ENCODE peak calls at places on chromosomes 13 and 19, in ten cellular contexts. One of them, this sample, is unnamed.

GRCh38 chr19:31548941-31549340 is 199.7 kb upstream of the TSHZ3 start:
- DNase-seq in left ventricle myocardium inferior: peak; percentile 18
- DNase-seq in GM23248: peak; percentile 68
- DNase-seq in bronchial epithelial cell: no peak
- DNase-seq in body of pancreas: peak; percentile 17
- DNase-seq in cardiac fibroblast: peak; percentile 61
- DNase-seq in cardiac muscle cell: peak; percentile 47
- DNase-seq in hepatocyte: peak; percentile 38
- DNase-seq in heart right ventricle: peak; percentile 37
- DNase-seq in HFF-Myc: no peak
- DNase-seq in this sample: peak; percentile 10

GRCh38 chr19:13906525-13906904 is 514 bp downstream of the CC2D1A start:
- DNase-seq in left ventricle myocardium inferior: no peak
- DNase-seq in GM23248: peak; percentile 38
- DNase-seq in bronchial epithelial cell: no peak
- DNase-seq in body of pancreas: peak; percentile 64
- DNase-seq in cardiac fibroblast: peak; percentile 9
- DNase-seq in cardiac muscle cell: no peak
- DNase-seq in hepatocyte: peak; percentile 55
- DNase-seq in heart right ventricle: no peak
- DNase-seq in HFF-Myc: no peak
- DNase-seq in this sample: no peak

GRCh38 chr13:46530084-46530935 is 22.7 kb upstream of the LRCH1 start:
- DNase-seq in left ventricle myocardium inferior: no peak
- DNase-seq in GM23248: peak; percentile 67
- DNase-seq in bronchial epithelial cell: peak; percentile 33
- DNase-seq in body of pancreas: no peak
- DNase-seq in cardiac fibroblast: peak; percentile 67
- DNase-seq in cardiac muscle cell: no peak
- DNase-seq in hepatocyte: no peak
- DNase-seq in heart right ventricle: no peak
- DNase-seq in HFF-Myc: no peak
- DNase-seq in this sample: no peak

GRCh38 chr13:87676254-87677042 is 5.3 kb downstream of the SLITRK5 start:
- DNase-seq in left ventricle myocardium inferior: no peak
- DNase-seq in GM23248: no peak
- DNase-seq in bronchial epithelial cell: no peak
- DNase-seq in body of pancreas: no peak
- DNase-seq in cardiac fibroblast: no peak
- DNase-seq in cardiac muscle cell: no peak
- DNase-seq in hepatocyte: no peak
- DNase-seq in heart right ventricle: no peak
- DNase-seq in HFF-Myc: no peak
- DNase-seq in this sample: no peak

GRCh38 chr13:105735269-105735668 is 800.2 kb downstream of the EFNB2 start:
- DNase-seq in left ventricle myocardium inferior: no peak
- DNase-seq in GM23248: no peak
- DNase-seq in bronchial epithelial cell: no peak
- DNase-seq in body of pancreas: no peak
- DNase-seq in cardiac fibroblast: no peak
- DNase-seq in cardiac muscle cell: no peak
- DNase-seq in hepatocyte: peak; percentile 13
- DNase-seq in heart right ventricle: no peak
- DNase-seq in HFF-Myc: no peak
- DNase-seq in this sample: no peak

GRCh38 chr13:97431365-97431764 is 2.6 kb upstream of the RAP2A start:
- DNase-seq in left ventricle myocardium inferior: no peak
- DNase-seq in GM23248: no peak
- DNase-seq in bronchial epithelial cell: no peak
- DNase-seq in body of pancreas: no peak
- DNase-seq in cardiac fibroblast: no peak
- DNase-seq in cardiac muscle cell: no peak
- DNase-seq in hepatocyte: no peak
- DNase-seq in heart right ventricle: no peak
- DNase-seq in HFF-Myc: no peak
- DNase-seq in this sample: no peak

GRCh38 chr19:47097396-47098217 is 16.0 kb downstream of the ZC3H4 start:
- DNase-seq in left ventricle myocardium inferior: peak; percentile 50
- DNase-seq in GM23248: peak; percentile 65
- DNase-seq in bronchial epithelial cell: no peak
- DNase-seq in body of pancreas: no peak
- DNase-seq in cardiac fibroblast: peak; percentile 32
- DNase-seq in cardiac muscle cell: no peak
- DNase-seq in hepatocyte: no peak
- DNase-seq in heart right ventricle: peak; percentile 63
- DNase-seq in HFF-Myc: no peak
- DNase-seq in this sample: no peak

GRCh38 chr19:34244611-34245299 is 9.6 kb upstream of the GARRE1 start:
- DNase-seq in left ventricle myocardium inferior: no peak
- DNase-seq in GM23248: peak; percentile 55
- DNase-seq in bronchial epithelial cell: no peak
- DNase-seq in body of pancreas: no peak
- DNase-seq in cardiac fibroblast: peak; percentile 46
- DNase-seq in cardiac muscle cell: no peak
- DNase-seq in hepatocyte: no peak
- DNase-seq in heart right ventricle: peak; percentile 31
- DNase-seq in HFF-Myc: no peak
- DNase-seq in this sample: no peak

GRCh38 chr19:8486661-8487136 is 15.7 kb downstream of the PRAM1 start:
- DNase-seq in left ventricle myocardium inferior: no peak
- DNase-seq in GM23248: no peak
- DNase-seq in bronchial epithelial cell: no peak
- DNase-seq in body of pancreas: no peak
- DNase-seq in cardiac fibroblast: no peak
- DNase-seq in cardiac muscle cell: no peak
- DNase-seq in hepatocyte: no peak
- DNase-seq in heart right ventricle: no peak
- DNase-seq in HFF-Myc: no peak
- DNase-seq in this sample: no peak

GRCh38 chr13:71759506-71760225 is 107.3 kb downstream of the DACH1 start:
- DNase-seq in left ventricle myocardium inferior: no peak
- DNase-seq in GM23248: no peak
- DNase-seq in bronchial epithelial cell: no peak
- DNase-seq in body of pancreas: no peak
- DNase-seq in cardiac fibroblast: no peak
- DNase-seq in cardiac muscle cell: no peak
- DNase-seq in hepatocyte: no peak
- DNase-seq in heart right ventricle: no peak
- DNase-seq in HFF-Myc: no peak
- DNase-seq in this sample: no peak

GRCh38 chr13:99199541-99200432 is 867 bp upstream of the UBAC2 start:
- DNase-seq in left ventricle myocardium inferior: no peak
- DNase-seq in GM23248: peak; percentile 55
- DNase-seq in bronchial epithelial cell: no peak
- DNase-seq in body of pancreas: no peak
- DNase-seq in cardiac fibroblast: peak; percentile 35
- DNase-seq in cardiac muscle cell: peak; percentile 6
- DNase-seq in hepatocyte: no peak
- DNase-seq in heart right ventricle: no peak
- DNase-seq in HFF-Myc: no peak
- DNase-seq in this sample: no peak

GRCh38 chr19:23802290-23802689 is 43.6 kb upstream of the ZNF681 start:
- DNase-seq in left ventricle myocardium inferior: no peak
- DNase-seq in GM23248: no peak
- DNase-seq in bronchial epithelial cell: no peak
- DNase-seq in body of pancreas: no peak
- DNase-seq in cardiac fibroblast: no peak
- DNase-seq in cardiac muscle cell: no peak
- DNase-seq in hepatocyte: peak; percentile 23
- DNase-seq in heart right ventricle: no peak
- DNase-seq in HFF-Myc: no peak
- DNase-seq in this sample: no peak

GRCh38 chr13:90717451-90717936 is 630.0 kb upstream of the MIR17HG start:
- DNase-seq in left ventricle myocardium inferior: no peak
- DNase-seq in GM23248: peak; percentile 93
- DNase-seq in bronchial epithelial cell: peak; percentile 78
- DNase-seq in body of pancreas: no peak
- DNase-seq in cardiac fibroblast: peak; percentile 80
- DNase-seq in cardiac muscle cell: peak; percentile 4
- DNase-seq in hepatocyte: peak; percentile 45
- DNase-seq in heart right ventricle: no peak
- DNase-seq in HFF-Myc: peak; percentile 17
- DNase-seq in this sample: peak; percentile 11

GRCh38 chr13:40777166-40777956 is 6.4 kb upstream of the MRPS31 start:
- DNase-seq in left ventricle myocardium inferior: no peak
- DNase-seq in GM23248: peak; percentile 72
- DNase-seq in bronchial epithelial cell: peak; percentile 52
- DNase-seq in body of pancreas: peak; percentile 40
- DNase-seq in cardiac fibroblast: peak; percentile 72
- DNase-seq in cardiac muscle cell: peak; percentile 71
- DNase-seq in hepatocyte: peak; percentile 70
- DNase-seq in heart right ventricle: no peak
- DNase-seq in HFF-Myc: no peak
- DNase-seq in this sample: no peak

DNA sequence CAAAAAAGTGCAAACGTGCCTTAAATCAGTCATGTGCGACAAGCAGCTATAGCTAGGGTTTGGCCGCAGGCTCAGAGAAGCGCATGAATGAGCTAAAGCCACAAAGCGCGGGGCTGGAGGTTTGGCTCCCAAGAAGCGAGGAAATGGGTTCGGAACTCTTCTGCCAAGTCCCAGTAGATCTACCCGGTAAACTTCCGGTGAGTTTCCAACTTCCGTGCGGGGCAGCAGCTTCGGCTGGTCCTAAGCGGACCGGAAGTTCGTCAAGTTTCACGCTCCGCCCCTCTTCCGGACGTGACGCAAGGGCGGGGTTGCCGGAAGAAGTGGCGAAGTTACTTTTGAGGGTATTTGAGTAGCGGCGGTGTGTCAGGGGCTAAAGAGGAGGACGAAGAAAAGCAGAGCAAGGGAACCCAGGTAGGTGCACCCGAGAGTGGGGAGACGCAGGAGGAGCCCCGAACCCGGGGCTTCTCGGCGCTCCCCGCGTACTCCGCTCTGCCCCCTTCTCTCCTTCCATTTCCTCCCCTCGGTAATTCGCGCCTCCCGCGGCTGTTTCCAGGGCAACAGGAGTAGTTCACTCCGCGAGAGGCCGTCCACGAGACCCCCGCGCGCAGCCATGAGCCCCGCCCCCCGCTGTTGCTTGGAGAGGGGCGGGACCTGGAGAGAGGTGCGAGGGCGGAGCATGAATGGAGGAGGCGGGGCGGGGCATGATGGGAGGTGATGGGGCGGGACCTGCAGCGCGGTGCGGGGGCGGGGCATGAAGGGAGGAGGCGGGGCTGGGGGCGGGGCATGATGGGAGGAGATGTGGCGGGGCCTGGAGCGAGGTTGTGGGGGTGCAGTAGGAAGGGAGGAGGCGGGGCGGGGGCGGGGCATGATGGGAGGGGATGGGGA is at the start of gene NR1H2:
- DNase-seq in left ventricle myocardium inferior: peak; percentile 94
- DNase-seq in GM23248: peak; percentile 99
- DNase-seq in bronchial epithelial cell: peak; percentile 88
- DNase-seq in body of pancreas: peak; percentile 96
- DNase-seq in cardiac fibroblast: peak; percentile 99
- DNase-seq in cardiac muscle cell: peak; percentile 97
- DNase-seq in hepatocyte: peak; percentile 98
- DNase-seq in heart right ventricle: peak; percentile 93
- DNase-seq in HFF-Myc: peak; percentile 93
- DNase-seq in this sample: peak; percentile 97
- H3K4me3 ChIP-seq in left ventricle myocardium inferior: peak within 1 kb of the TSS; percentile 99
- H3K4me3 ChIP-seq in GM23248: peak within 1 kb of the TSS; percentile 99
- H3K4me3 ChIP-seq in bronchial epithelial cell: peak within 1 kb of the TSS; percentile 97
- H3K4me3 ChIP-seq in body of pancreas: peak within 1 kb of the TSS; percentile 94
- H3K4me3 ChIP-seq in cardiac fibroblast: peak within 1 kb of the TSS; percentile 92
- H3K4me3 ChIP-seq in cardiac muscle cell: peak within 1 kb of the TSS; percentile 93
- H3K4me3 ChIP-seq in hepatocyte: peak within 1 kb of the TSS; percentile 56
- H3K4me3 ChIP-seq in heart right ventricle: peak within 1 kb of the TSS; percentile 65
- H3K4me3 ChIP-seq in HFF-Myc: peak within 1 kb of the TSS; percentile 90
- H3K4me3 ChIP-seq in this sample: peak within 1 kb of the TSS; percentile 100

GRCh38 chr13:33179463-33179862 is 106.1 kb downstream of the STARD13 start:
- DNase-seq in left ventricle myocardium inferior: no peak
- DNase-seq in GM23248: no peak
- DNase-seq in bronchial epithelial cell: no peak
- DNase-seq in body of pancreas: no peak
- DNase-seq in cardiac fibroblast: no peak
- DNase-seq in cardiac muscle cell: no peak
- DNase-seq in hepatocyte: no peak
- DNase-seq in heart right ventricle: no peak
- DNase-seq in HFF-Myc: no peak
- DNase-seq in this sample: no peak
- H3K4me3 ChIP-seq in left ventricle myocardium inferior: no peak overlapping the region
- H3K4me3 ChIP-seq in GM23248: no peak overlapping the region
- H3K4me3 ChIP-seq in bronchial epithelial cell: no peak overlapping the region
- H3K4me3 ChIP-seq in body of pancreas: no peak overlapping the region
- H3K4me3 ChIP-seq in cardiac fibroblast: no peak overlapping the region
- H3K4me3 ChIP-seq in cardiac muscle cell: no peak overlapping the region
- H3K4me3 ChIP-seq in hepatocyte: no peak overlapping the region
- H3K4me3 ChIP-seq in heart right ventricle: no peak overlapping the region
- H3K4me3 ChIP-seq in HFF-Myc: no peak overlapping the region
- H3K4me3 ChIP-seq in this sample: no peak overlapping the region

DNA sequence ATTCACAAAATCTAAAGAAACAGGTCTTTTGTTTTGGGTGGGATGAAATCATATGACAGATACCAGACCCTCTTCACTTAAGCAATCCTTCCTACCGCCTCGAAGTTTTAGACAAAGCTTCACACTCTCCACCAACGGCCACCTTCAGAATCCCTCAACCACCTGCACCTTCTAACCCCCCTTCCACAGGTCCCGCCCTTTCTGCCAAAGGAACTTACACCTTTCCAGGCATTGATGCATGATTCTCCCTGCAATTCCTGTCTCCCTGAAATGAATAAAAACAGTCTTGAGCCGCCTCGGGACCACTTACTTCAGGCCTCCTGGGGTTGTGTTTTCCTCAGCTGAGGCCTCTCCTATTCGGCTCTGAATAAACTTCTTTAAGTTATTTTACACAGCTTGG is 869 bp downstream of the ZNF433 start:
- DNase-seq in left ventricle myocardium inferior: no peak
- DNase-seq in GM23248: peak; percentile 46
- DNase-seq in bronchial epithelial cell: no peak
- DNase-seq in body of pancreas: no peak
- DNase-seq in cardiac fibroblast: no peak
- DNase-seq in cardiac muscle cell: no peak
- DNase-seq in hepatocyte: peak; percentile 9
- DNase-seq in heart right ventricle: no peak
- DNase-seq in HFF-Myc: no peak
- DNase-seq in this sample: no peak
- H3K4me3 ChIP-seq in left ventricle myocardium inferior: peak overlapping the region; percentile 78
- H3K4me3 ChIP-seq in GM23248: peak overlapping the region; percentile 81
- H3K4me3 ChIP-seq in bronchial epithelial cell: peak overlapping the region; percentile 97
- H3K4me3 ChIP-seq in body of pancreas: no peak overlapping the region
- H3K4me3 ChIP-seq in cardiac fibroblast: peak overlapping the region; percentile 82
- H3K4me3 ChIP-seq in cardiac muscle cell: peak overlapping the region; percentile 93
- H3K4me3 ChIP-seq in hepatocyte: peak overlapping the region; percentile 96
- H3K4me3 ChIP-seq in heart right ventricle: peak overlapping the region; percentile 97
- H3K4me3 ChIP-seq in HFF-Myc: peak overlapping the region; percentile 56
- H3K4me3 ChIP-seq in this sample: peak overlapping the region; percentile 92

DNA sequence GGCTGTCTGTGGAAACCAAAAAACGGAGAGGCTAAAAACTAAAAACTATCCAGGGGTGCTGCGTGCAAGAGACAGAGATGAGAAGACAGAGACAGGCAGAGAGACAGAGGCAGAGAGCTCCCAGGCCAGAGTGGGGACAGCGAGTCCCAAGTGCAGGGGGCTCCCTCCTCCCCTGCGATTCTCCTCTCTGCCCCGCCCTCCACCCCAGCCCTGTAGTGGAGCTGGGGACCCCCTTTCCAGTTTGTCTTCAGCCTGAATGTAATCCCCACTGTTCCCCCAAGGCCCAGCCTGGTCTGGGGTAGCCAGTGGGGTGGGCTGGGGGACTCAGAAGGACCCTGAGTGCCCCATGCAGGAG is 2.0 kb downstream of the NFIC start:
- DNase-seq in left ventricle myocardium inferior: no peak
- DNase-seq in GM23248: peak; percentile 53
- DNase-seq in bronchial epithelial cell: no peak
- DNase-seq in body of pancreas: no peak
- DNase-seq in cardiac fibroblast: no peak
- DNase-seq in cardiac muscle cell: no peak
- DNase-seq in hepatocyte: no peak
- DNase-seq in heart right ventricle: no peak
- DNase-seq in HFF-Myc: no peak
- DNase-seq in this sample: no peak
- H3K4me3 ChIP-seq in left ventricle myocardium inferior: peak overlapping the region; percentile 89
- H3K4me3 ChIP-seq in GM23248: peak overlapping the region; percentile 91
- H3K4me3 ChIP-seq in bronchial epithelial cell: peak overlapping the region; percentile 33
- H3K4me3 ChIP-seq in body of pancreas: no peak overlapping the region
- H3K4me3 ChIP-seq in cardiac fibroblast: peak overlapping the region; percentile 80
- H3K4me3 ChIP-seq in cardiac muscle cell: no peak overlapping the region
- H3K4me3 ChIP-seq in hepatocyte: no peak overlapping the region
- H3K4me3 ChIP-seq in heart right ventricle: peak overlapping the region; percentile 79
- H3K4me3 ChIP-seq in HFF-Myc: peak overlapping the region; percentile 82
- H3K4me3 ChIP-seq in this sample: peak overlapping the region; percentile 63